ENCODE peak calls at places on chromosome 17, in four cellular contexts. Q is H1, U is mesendoderm, N is H9. Z is an unnamed sample.

GRCh38 chr17:70938311-70938710 is 769.0 kb downstream of the KCNJ2 start:
- DNase-seq in U (no peak), N (no peak), Q (no peak), Z (no peak)

GRCh38 chr17:55420067-55420775 is 1.4 kb downstream of the MMD start:
- DNase-seq in Q (no peak), N (no peak), U (no peak), Z (no peak)

GRCh38 chr17:66855204-66855603 is 20.3 kb downstream of the CACNG5 start:
- DNase-seq in N (peak), U (no peak), Q (peak), Z (no peak)

GRCh38 chr17:42975265-42975664 is 4.6 kb downstream of the PTGES3L start:
- DNase-seq in N (no peak), U (no peak), Q (no peak), Z (no peak)

GRCh38 chr17:31379796-31380195 is 11.7 kb upstream of the RAB11FIP4 start:
- DNase-seq in U (no peak), Q (no peak), N (no peak), Z (no peak)

GRCh38 chr17:66411498-66411897 is 109.1 kb downstream of the PRKCA start:
- DNase-seq in N (no peak), U (no peak), Q (no peak), Z (no peak)

GRCh38 chr17:73657473-73658116 is 13.3 kb upstream of the SDK2 start:
- DNase-seq in U (peak), Q (peak), N (peak), Z (no peak)

GRCh38 chr17:64984776-64985521 is 65.7 kb upstream of the LRRC37A3 start:
- DNase-seq in Q (peak), U (no peak), N (no peak), Z (peak)

GRCh38 chr17:60138769-60139437 is 10.9 kb upstream of the CA4 start:
- DNase-seq in N (no peak), U (no peak), Q (peak), Z (no peak)

GRCh38 chr17:42424991-42425610 is 2.0 kb upstream of the CAVIN1 start:
- DNase-seq in Q (no peak), U (no peak), N (no peak), Z (peak)

GRCh38 chr17:65283704-65284103 is 146.5 kb downstream of the RGS9 start:
- DNase-seq in Q (no peak), N (no peak), U (no peak), Z (peak)

GRCh38 chr17:78105101-78105500 is 23.5 kb downstream of the TMC6 start:
- DNase-seq in N (no peak), Q (no peak), U (no peak), Z (no peak)

GRCh38 chr17:78708510-78708973 is 73.5 kb downstream of the CYTH1 start:
- DNase-seq in Q (peak), N (peak), U (peak), Z (peak)

GRCh38 chr17:31494259-31495048 is 103.0 kb downstream of the RAB11FIP4 start:
- DNase-seq in Q (no peak), U (peak), N (no peak), Z (no peak)

GRCh38 chr17:36072431-36073121 is 8.5 kb downstream of the CCL18 start:
- DNase-seq in U (peak), Q (peak), N (peak), Z (peak)

GRCh38 chr17:82249896-82250581 is 21.2 kb downstream of the SLC16A3 start:
- DNase-seq in U (no peak), Q (no peak), N (no peak), Z (no peak)

GRCh38 chr17:28758411-28759121 is 14.8 kb downstream of the TRAF4 start:
- DNase-seq in N (no peak), U (no peak), Q (no peak), Z (no peak)

GRCh38 chr17:3796110-3796821 is 4.7 kb downstream of the ITGAE start:
- DNase-seq in U (no peak), N (no peak), Q (no peak), Z (no peak)

GRCh38 chr17:41957058-41957868 is 9.3 kb upstream of the CNP start:
- DNase-seq in Q (no peak), N (peak), U (peak), Z (peak)

GRCh38 chr17:83182620-83183063 is 103.2 kb downstream of the METRNL start:
- DNase-seq in U (no peak), N (peak), Q (no peak), Z (no peak)

GRCh38 chr17:57002904-57003303 is 25.0 kb downstream of the SCPEP1 start:
- DNase-seq in U (no peak), N (no peak), Q (no peak), Z (no peak)
- H3K56ac ChIP-seq in U (no peak), N (no peak), Q (no peak), Z (no peak)

GRCh38 chr17:68623811-68624210 is 22.6 kb upstream of the FAM20A start:
- DNase-seq in N (no peak), Q (no peak), U (no peak), Z (no peak)
- H3K56ac ChIP-seq in N (no peak), Q (no peak), U (no peak), Z (no peak)

DNA sequence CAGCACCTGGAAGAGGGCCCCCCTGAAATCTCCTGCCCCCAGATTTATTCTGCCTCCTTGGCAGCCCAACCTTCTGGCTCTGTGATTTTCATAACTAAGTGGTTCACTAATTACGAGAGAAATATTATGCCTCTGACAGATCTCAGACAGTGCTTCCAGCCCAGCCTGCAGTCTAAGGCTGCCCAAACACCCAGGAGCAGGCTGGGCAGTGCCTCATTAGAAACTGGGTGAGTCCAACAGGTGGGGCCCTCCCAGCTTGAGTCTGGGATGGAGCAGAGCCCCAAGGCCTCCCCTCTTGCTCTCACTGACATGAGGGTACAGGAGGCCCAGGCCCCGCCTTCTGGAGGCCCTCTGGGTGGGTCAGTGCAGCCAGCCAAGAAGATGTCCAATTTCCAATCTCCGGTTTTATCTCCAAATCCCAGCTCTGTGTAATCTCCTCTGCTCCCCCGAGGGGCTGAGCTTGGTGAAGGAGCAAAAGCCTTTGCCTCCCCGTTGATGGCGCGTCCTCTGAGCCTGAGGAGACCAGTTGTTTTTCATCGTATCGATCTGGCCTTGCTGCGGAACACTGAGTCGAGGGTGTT is 20.1 kb upstream of the ABCC3 start:
- DNase-seq in Q (no peak), U (no peak), N (no peak), Z (no peak)
- H3K56ac ChIP-seq in Q (no peak), U (no peak), N (no peak), Z (no peak)

DNA sequence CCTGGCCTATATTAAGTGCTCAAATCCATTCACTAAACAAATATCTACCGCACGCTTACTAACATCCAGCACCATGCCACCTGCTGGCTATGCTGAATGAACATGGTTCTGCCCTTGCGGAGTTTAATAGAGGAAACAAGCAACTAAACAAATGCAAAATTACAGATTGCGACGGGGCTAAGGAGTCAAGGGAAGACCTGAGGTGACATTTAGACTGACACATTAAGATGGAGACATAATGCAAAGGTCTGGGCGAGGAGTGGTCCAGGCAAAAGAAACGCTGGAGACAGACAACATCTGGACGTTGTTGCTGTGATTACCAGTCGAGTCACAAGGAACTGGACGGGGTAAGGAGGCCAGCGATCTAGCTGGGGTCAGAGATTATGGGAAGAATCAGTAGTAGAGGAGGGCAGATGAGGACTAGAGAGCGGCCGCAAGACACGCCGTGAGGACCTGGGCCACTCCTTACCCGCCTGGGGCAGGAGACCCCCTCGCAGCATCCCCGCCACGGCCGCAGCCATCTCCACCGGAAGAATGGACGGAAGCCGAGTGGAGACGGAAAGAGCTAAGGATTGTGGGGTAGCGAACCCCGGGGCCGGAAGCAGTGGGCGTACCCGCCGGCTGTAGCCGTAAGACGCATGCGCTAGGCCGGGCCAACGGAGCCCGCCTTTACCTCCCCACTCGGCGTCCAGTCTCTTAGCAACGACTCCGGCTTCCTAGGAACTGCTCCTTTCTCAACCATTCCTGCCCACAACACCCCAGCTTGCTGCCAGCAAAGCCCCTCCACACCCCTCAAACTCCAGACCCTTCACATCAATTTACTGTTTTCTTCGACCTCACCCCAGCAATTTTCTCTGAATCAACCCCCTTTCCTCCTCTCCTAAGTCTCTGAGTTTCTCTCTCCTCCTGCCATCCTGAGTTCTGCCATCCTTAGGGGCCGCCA is at the start of the genes LRRC46 and MRPL10:
- DNase-seq in U (peak), N (peak), Q (peak), Z (peak)
- H3K56ac ChIP-seq in U (peak), N (no peak), Q (peak), Z (peak)

GRCh38 chr17:17408236-17408794 is 68.5 kb upstream of the MED9 start:
- DNase-seq in N (no peak), U (no peak), Q (no peak), Z (peak)
- H3K56ac ChIP-seq in N (no peak), U (no peak), Q (no peak), Z (no peak)

GRCh38 chr17:9409430-9409829 is 166.2 kb downstream of the STX8 start:
- DNase-seq in Q (no peak), U (no peak), N (no peak), Z (no peak)
- H3K56ac ChIP-seq in Q (no peak), U (no peak), N (no peak), Z (no peak)

DNA sequence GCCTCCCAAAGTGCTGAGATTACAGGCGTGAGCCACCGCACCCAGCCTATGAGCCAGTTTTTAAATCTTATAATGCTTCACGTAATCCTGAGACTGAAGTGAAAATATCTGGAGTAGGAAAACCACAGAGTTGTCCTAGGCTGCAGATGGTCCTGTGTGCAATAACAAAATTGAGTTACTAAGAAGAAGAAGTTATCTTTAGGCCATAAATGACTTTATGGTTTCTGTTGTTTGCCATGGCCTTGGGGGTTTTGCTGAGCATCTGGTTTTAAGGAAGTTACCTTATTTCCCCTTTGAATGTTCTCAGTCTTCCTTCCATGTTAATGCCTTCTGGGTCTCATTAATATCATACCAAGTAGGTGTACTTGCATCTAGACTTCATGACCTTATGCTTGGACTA is 16.5 kb downstream of the NMT1 start:
- DNase-seq in Q (no peak), U (no peak), N (no peak), Z (no peak)
- H3K56ac ChIP-seq in Q (no peak), U (no peak), N (no peak), Z (no peak)

DNA sequence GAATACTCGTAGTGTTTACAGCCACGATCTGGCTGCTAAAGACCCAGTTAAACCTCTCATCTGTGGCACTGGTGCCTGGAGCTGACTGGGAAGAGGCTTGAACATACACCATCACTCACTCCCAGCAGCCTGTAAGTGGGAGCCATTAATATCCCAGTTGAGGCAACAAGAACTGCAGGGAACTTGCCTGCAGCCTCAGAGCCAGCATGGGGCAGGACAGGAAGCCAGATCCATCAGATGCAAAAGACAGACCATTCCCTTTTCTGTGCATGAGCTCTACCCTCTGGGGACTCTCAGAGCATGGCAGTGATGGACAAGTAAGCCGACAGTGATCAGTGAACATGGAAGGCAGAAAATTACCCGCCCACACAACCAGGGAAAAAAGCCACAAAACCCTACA is 91.8 kb downstream of the TMEM132E start:
- DNase-seq in N (no peak), Q (no peak), U (no peak), Z (no peak)
- H3K56ac ChIP-seq in N (no peak), Q (no peak), U (no peak), Z (no peak)

DNA sequence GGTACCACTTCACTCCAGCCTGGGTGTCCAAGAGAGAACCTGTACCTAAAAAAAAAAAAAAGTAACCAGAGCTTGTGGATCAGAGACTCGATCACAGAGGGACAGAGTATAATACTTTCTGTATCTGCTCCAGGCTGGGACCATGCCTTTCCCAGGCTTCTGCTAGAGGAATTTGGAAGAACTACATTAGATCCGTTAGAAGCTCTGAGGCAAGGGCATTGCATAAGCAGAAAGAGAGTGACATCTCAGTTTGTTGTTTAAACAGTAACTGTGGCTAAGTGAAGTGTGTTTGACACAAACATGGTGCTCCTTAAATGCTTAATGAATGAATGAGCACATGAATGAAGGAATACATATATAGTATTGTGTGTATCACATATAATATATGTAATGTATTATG is 131.2 kb downstream of the HS3ST3B1 start:
- DNase-seq in N (no peak), Q (no peak), U (no peak), Z (no peak)
- H3K56ac ChIP-seq in N (no peak), Q (no peak), U (no peak), Z (no peak)

Z was measured in IMR-90.